ENCODE peak calls at places on chromosome 17, in four cellular contexts. C is heart left ventricle, S is adipocyte, K is kidney epithelial cell. Y is an unnamed sample.

GRCh38 chr17:21029032-21029431 is 13.8 kb downstream of the USP22 start:
- DNase-seq in C (no peak), S (peak; percentile 64), K (no peak), Y (peak; percentile 81)

GRCh38 chr17:39791296-39791992 is 53.7 kb downstream of the GRB7 start:
- DNase-seq in C (no peak), S (no peak), K (no peak), Y (no peak)

GRCh38 chr17:35345926-35346771 is 27.3 kb downstream of the SLFN11 start:
- DNase-seq in C (peak; percentile 89), S (peak; percentile 58), K (no peak), Y (peak; percentile 38)

GRCh38 chr17:72622661-72623433 is 469.6 kb downstream of the SLC39A11 start:
- DNase-seq in C (no peak), S (no peak), K (peak; percentile 73), Y (no peak)

GRCh38 chr17:5705081-5705875 is 121.0 kb upstream of the NLRP1 start:
- DNase-seq in C (no peak), S (peak; percentile 9), K (no peak), Y (peak; percentile 29)

GRCh38 chr17:56939869-56940484 is 20.9 kb downstream of the COIL start:
- DNase-seq in C (no peak), S (peak; percentile 84), K (peak; percentile 12), Y (peak; percentile 72)

GRCh38 chr17:2192367-2193028 is 111.1 kb downstream of the SMG6 start:
- DNase-seq in C (peak; percentile 45), S (peak; percentile 76), K (peak; percentile 95), Y (peak; percentile 92)

GRCh38 chr17:79721993-79722671 is 8.6 kb upstream of the ENPP7 start:
- DNase-seq in C (no peak), S (peak; percentile 6), K (no peak), Y (peak; percentile 41)

GRCh38 chr17:73588291-73589095 is 55.8 kb downstream of the SDK2 start:
- DNase-seq in C (no peak), S (no peak), K (no peak), Y (no peak)

GRCh38 chr17:67829331-67829730 is 4.0 kb downstream of the BPTF start:
- DNase-seq in C (no peak), S (no peak), K (no peak), Y (no peak)

GRCh38 chr17:63436523-63437110 is 9.5 kb downstream of the CYB561 start:
- DNase-seq in C (no peak), S (no peak), K (no peak), Y (peak; percentile 61)

GRCh38 chr17:65121916-65122821 is 15.0 kb upstream of the RGS9 start:
- DNase-seq in C (no peak), S (no peak), K (no peak), Y (no peak)

GRCh38 chr17:7146115-7146514 is 31.5 kb upstream of the ASGR2 start:
- DNase-seq in C (no peak), S (no peak), K (no peak), Y (no peak)

GRCh38 chr17:66330646-66331037 is 28.2 kb downstream of the PRKCA start:
- DNase-seq in C (no peak), S (no peak), K (no peak), Y (no peak)

GRCh38 chr17:81365601-81366585 is 29.4 kb upstream of the BAHCC1 start:
- DNase-seq in C (no peak), S (no peak), K (peak; percentile 88), Y (peak; percentile 77)

GRCh38 chr17:66965801-66966528 is 1.5 kb downstream of the CACNG4 start:
- DNase-seq in C (no peak), S (no peak), K (no peak), Y (no peak)

GRCh38 chr17:58325976-58326468 is 2.6 kb downstream of the TSPOAP1 start:
- DNase-seq in C (peak; percentile 16), S (no peak), K (no peak), Y (no peak)

GRCh38 chr17:65931246-65932149 is 260.4 kb downstream of the CEP112 start:
- DNase-seq in C (peak; percentile 38), S (no peak), K (no peak), Y (no peak)

GRCh38 chr17:38751144-38751802 is 1.3 kb upstream of the PSMB3 start:
- DNase-seq in C (no peak), S (no peak), K (no peak), Y (no peak)

GRCh38 chr17:55757659-55758058 is 6.8 kb downstream of the PCTP start:
- DNase-seq in C (no peak), S (no peak), K (no peak), Y (no peak)

GRCh38 chr17:43834106-43834505 is 1.2 kb upstream of the MPP3 start:
- DNase-seq in C (no peak), S (peak; percentile 61), K (no peak), Y (peak; percentile 68)

GRCh38 chr17:57925361-57925990 is 29.7 kb downstream of the CUEDC1 start:
- DNase-seq in C (no peak), S (no peak), K (no peak), Y (no peak)

GRCh38 chr17:79023886-79024771 is at the start of gene C1QTNF1:
- DNase-seq in C (peak; percentile 79), S (peak; percentile 72), K (no peak), Y (peak; percentile 65)

GRCh38 chr17:68800731-68801130 is 154.5 kb downstream of the ABCA8 start:
- DNase-seq in C (no peak), S (peak; percentile 35), K (no peak), Y (peak; percentile 85)

GRCh38 chr17:82611140-82612058 is 36.8 kb downstream of the WDR45B start:
- DNase-seq in C (peak; percentile 53), S (peak; percentile 43), K (no peak), Y (peak; percentile 39)

GRCh38 chr17:65294184-65294719 is 157.1 kb downstream of the RGS9 start:
- DNase-seq in C (peak; percentile 57), S (peak; percentile 83), K (no peak), Y (peak; percentile 86)

GRCh38 chr17:40547079-40547784 is 18.0 kb downstream of the CCR7 start:
- DNase-seq in C (no peak), S (no peak), K (no peak), Y (no peak)

GRCh38 chr17:29717817-29718216 is 95.1 kb upstream of the CORO6 start:
- DNase-seq in C (no peak), S (no peak), K (no peak), Y (no peak)
- H3K4me3 ChIP-seq in C (no peak overlapping the region), S (no peak overlapping the region), K (no peak overlapping the region), Y (no peak overlapping the region)

DNA sequence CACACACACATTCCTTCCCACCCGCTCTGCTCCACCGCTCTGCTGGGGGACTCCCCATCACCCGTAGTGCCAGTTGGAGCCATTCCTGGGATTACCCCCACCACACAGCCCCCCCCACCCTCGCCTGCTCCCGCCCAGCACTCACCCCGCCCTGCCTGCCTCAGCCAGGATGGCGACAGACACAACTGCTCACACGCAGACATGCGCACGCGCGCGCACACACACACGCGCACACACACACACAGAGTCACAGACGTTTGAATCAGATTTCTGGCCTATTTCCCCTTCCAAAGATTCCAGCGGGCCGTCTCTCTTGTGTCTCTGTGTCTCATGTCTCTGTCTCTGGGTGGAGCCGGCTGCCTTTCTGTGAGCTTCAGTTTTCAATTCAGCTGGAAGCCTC is 4.4 kb downstream of the CACNA1G start:
- DNase-seq in C (peak; percentile 81), S (peak; percentile 85), K (no peak), Y (peak; percentile 52)
- H3K4me3 ChIP-seq in C (peak overlapping the region; percentile 12), S (peak overlapping the region; percentile 69), K (no peak overlapping the region), Y (no peak overlapping the region)

DNA sequence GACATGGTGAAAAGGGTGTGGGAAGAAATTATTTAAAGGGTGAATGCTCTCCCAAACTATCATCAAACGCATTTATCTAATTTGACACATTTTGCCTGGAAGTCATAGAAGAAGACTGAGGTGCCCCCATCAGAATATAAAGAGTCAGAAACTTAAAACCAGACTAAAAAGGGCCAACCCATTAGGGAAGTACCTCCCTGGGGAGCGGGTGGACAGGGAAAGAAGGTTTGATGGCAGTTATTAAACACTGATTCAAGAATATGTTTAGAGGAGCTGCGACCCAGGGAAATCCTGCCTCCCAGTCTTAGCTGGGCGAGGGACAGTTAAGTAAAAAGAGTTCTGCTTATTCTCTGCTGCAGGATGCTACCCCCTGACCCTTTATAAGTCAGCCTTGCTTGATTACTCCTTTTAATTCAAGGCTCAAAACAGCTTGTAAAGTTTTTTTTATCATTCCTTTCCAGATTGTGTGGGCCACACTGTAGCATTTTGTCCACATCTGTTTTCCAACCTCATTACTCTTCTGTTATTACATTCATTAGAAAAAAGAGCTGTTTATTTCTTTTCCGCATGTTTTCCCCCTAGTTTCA is 138.5 kb upstream of the TBX2 start:
- DNase-seq in C (no peak), S (no peak), K (no peak), Y (no peak)
- H3K4me3 ChIP-seq in C (no peak overlapping the region), S (peak overlapping the region; percentile 60), K (no peak overlapping the region), Y (no peak overlapping the region)

GRCh38 chr17:8173871-8174322 is 2.3 kb downstream of the TMEM107 start:
- DNase-seq in C (no peak), S (no peak), K (no peak), Y (no peak)
- H3K4me3 ChIP-seq in C (peak overlapping the region; percentile 56), S (peak overlapping the region; percentile 81), K (peak overlapping the region; percentile 44), Y (peak overlapping the region; percentile 47)

GRCh38 chr17:1180958-1181768 is 1.4 kb upstream of the ABR start:
- DNase-seq in C (no peak), S (no peak), K (no peak), Y (no peak)
- H3K4me3 ChIP-seq in C (no peak overlapping the region), S (no peak overlapping the region), K (no peak overlapping the region), Y (no peak overlapping the region)

DNA sequence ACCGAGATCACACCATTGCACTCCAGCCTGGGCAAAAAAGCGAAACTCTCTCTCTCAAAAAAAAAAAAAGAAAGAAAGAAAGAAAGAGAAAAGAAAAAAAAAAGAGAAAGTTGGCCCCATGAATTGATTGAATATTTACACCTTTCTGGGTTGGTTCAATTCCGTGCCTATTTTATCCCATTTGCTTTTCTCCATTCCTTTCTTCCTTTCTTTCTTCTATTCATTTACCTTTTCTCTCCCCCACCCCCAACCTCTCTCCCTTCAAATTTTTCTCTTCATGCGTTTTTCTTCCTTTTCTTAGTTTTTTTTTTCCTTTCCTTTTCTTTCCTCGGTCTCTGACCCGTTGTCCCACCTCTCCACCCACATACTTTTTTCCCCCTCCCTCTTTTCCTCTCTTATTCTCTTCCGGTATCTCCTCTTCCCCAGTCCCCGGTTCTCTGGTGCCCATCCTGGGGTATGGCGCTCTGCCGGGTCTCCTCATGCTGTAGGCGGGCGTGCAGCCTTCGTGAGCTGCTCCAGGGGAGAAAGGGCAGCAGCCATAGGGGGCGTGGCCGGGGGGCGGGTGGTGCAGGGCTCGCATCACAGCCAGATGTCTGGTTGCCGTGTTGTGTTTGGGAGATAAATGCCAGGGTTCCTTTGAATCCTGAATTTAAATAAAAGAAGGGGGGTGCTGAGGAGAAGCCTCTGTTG is 5.3 kb upstream of the COL1A1 start:
- DNase-seq in C (peak; percentile 69), S (peak; percentile 88), K (no peak), Y (peak; percentile 65)
- H3K4me3 ChIP-seq in C (no peak overlapping the region), S (peak overlapping the region; percentile 60), K (no peak overlapping the region), Y (peak overlapping the region; percentile 42)

GRCh38 chr17:42182927-42183734 is 2.1 kb downstream of the HCRT start:
- DNase-seq in C (peak; percentile 7), S (peak; percentile 16), K (no peak), Y (peak; percentile 34)
- H3K4me3 ChIP-seq in C (peak overlapping the region; percentile 72), S (peak overlapping the region; percentile 82), K (peak overlapping the region; percentile 32), Y (peak overlapping the region; percentile 64)